ENCODE peak calls at places on chromosome 22, in four cellular contexts. B is left ventricle myocardium inferior; C is testis; K is effector memory CD4-positive, alpha-beta T cell. X is an unnamed sample. For H3K4me1, the result is how much of the 10 kb centered on the place peaks cover.

GRCh38 chr22:19793161-19793560 is 32.6 kb downstream of the TBX1 start:
- DNase-seq in B (no peak), C (no peak), K (no peak), X (no peak)

GRCh38 chr22:48300877-48301276 is 1526.8 kb downstream of the BRD1 start:
- DNase-seq in B (no peak), C (no peak), K (no peak), X (no peak)

GRCh38 chr22:25122136-25122764 is 77.4 kb upstream of the CRYBB3 start:
- DNase-seq in B (no peak), C (no peak), K (no peak), X (no peak)

GRCh38 chr22:44587004-44587793 is 89.2 kb upstream of the RTL6 start:
- DNase-seq in B (peak), C (no peak), K (no peak), X (no peak)

GRCh38 chr22:48528221-48528915 is 1299.3 kb downstream of the BRD1 start:
- DNase-seq in B (no peak), C (no peak), K (no peak), X (no peak)

GRCh38 chr22:25419247-25420113 is 145.0 kb upstream of the GRK3 start:
- DNase-seq in B (no peak), C (no peak), K (no peak), X (no peak)

GRCh38 chr22:30435674-30436126 is 10.1 kb downstream of the MTFP1 start:
- DNase-seq in B (no peak), C (no peak), K (peak), X (peak)

GRCh38 chr22:44426981-44427380 is 71.1 kb downstream of the RTL6 start:
- DNase-seq in B (no peak), C (no peak), K (no peak), X (no peak)

GRCh38 chr22:47851586-47851985 is 1089.1 kb downstream of the TBC1D22A start:
- DNase-seq in B (no peak), C (peak), K (no peak), X (no peak)

GRCh38 chr22:35480143-35480542 is 60.5 kb upstream of the RASD2 start:
- DNase-seq in B (peak), C (peak), K (no peak), X (no peak)
- H3K4me1 ChIP-seq in B (under half), C (under half), K (under half), X (under half)

GRCh38 chr22:36349726-36350125 is 38.0 kb downstream of the MYH9 start:
- DNase-seq in B (no peak), C (no peak), K (no peak), X (no peak)
- H3K4me1 ChIP-seq in B (half or more), C (under half), K (half or more), X (half or more)

GRCh38 chr22:50202130-50202671 is 1.4 kb downstream of the SELENOO start:
- DNase-seq in B (no peak), C (no peak), K (no peak), X (no peak)
- H3K4me1 ChIP-seq in B (half or more), C (under half), K (under half), X (under half)

GRCh38 chr22:18056802-18057474 is 20.9 kb upstream of the PEX26 start:
- DNase-seq in B (no peak), C (no peak), K (no peak), X (no peak)
- H3K4me1 ChIP-seq in B (under half), C (under half), K (under half), X (under half)

GRCh38 chr22:43266117-43266516 is 77.1 kb downstream of the SCUBE1 start:
- DNase-seq in B (no peak), C (no peak), K (no peak), X (no peak)
- H3K4me1 ChIP-seq in B (under half), C (under half), K (under half), X (under half)

GRCh38 chr22:45881524-45881875 is 95.5 kb downstream of the WNT7B start:
- DNase-seq in B (no peak), C (no peak), K (no peak), X (no peak)
- H3K4me1 ChIP-seq in B (half or more), C (under half), K (under half), X (under half)

GRCh38 chr22:40209945-40210485 is 32.3 kb downstream of the TNRC6B start:
- DNase-seq in B (no peak), C (no peak), K (no peak), X (no peak)

GRCh38 chr22:40213478-40213877 is 35.8 kb downstream of the TNRC6B start:
- DNase-seq in B (no peak), C (no peak), K (no peak), X (no peak)

GRCh38 chr22:40211481-40212052 is 33.8 kb downstream of the TNRC6B start:
- DNase-seq in B (no peak), C (no peak), K (no peak), X (no peak)

GRCh38 chr22:40212126-40212525 is 34.4 kb downstream of the TNRC6B start:
- DNase-seq in B (no peak), C (no peak), K (no peak), X (no peak)

DNA sequence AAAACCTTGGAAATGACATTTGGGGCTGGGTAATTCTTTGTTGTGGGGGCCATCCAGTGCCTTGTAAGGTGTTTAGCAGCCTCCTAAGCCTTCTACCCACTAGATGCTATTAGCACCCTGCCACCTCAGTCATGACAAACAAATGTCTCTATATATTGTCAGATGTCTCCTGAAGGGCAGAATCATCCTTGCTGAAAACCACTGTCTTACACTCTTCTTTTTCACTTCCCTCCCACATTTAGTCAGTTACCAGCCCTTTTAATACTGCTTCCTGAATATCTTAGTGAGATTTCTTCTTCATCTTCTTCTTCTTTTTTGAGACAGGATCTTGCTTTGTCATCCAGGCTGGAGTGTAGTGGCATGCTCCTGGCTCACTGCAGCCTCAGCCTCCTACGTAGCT is 33.1 kb downstream of the TNRC6B start:
- DNase-seq in B (no peak), C (no peak), K (no peak), X (no peak)
- H3K4me1 ChIP-seq in B (half or more), C (under half), K (under half), X (half or more)

DNA sequence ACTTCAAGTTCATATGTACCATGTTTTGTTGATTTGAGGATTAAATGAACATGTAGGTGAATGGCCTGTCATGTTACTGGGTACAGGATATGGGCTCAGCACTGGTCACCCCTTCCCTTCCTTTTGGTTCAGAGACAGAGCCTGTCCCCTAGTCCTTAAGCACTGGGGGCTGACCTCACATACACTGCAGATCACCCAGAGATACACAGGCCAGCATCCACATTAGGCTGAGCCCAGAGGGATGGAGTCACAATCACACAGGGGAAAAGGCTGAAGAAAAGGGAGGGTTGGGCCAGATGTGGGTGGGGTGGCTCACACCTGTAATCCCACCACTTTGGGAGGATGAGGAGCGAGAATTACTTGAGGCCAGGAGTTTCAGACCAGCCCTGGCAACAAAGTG is 62.3 kb downstream of the IGLL5 start:
- DNase-seq in B (no peak), C (no peak), K (no peak), X (no peak)
- H3K4me1 ChIP-seq in B (under half), C (under half), K (under half), X (under half)

X was measured in CD8-positive, alpha-beta memory T cell.